ENCODE peak calls at places on chromosomes 6 and 20, in nine cellular contexts. L, A, X, B, W, D, C, T and J are unnamed samples.

GRCh38 chr20:47432251-47433210 is 69.2 kb upstream of the NCOA3 start:
- DNase-seq in X (no peak), A (no peak), L (no peak), W (no peak), C (peak), D (no peak), B (no peak), T (no peak), J (no peak)

GRCh38 chr20:13333793-13334192 is 112.7 kb downstream of the ISM1 start:
- DNase-seq in D (no peak), X (no peak), W (no peak), C (no peak), B (no peak), A (no peak), L (no peak), T (no peak), J (no peak)

GRCh38 chr20:21184810-21185209 is 58.9 kb downstream of the KIZ start:
- DNase-seq in W (no peak), X (no peak), D (no peak), A (no peak), T (no peak), B (no peak), L (no peak), C (no peak), J (no peak)

GRCh38 chr6:1497593-1498105 is 108.3 kb downstream of the FOXF2 start:
- DNase-seq in L (no peak), B (no peak), T (no peak), A (no peak), X (no peak), W (no peak), C (no peak), D (no peak), J (no peak)

GRCh38 chr20:4684837-4685413 is 36.8 kb upstream of the PRND start:
- DNase-seq in B (no peak), W (no peak), X (no peak), T (peak), L (no peak), D (no peak), C (peak), A (no peak), J (no peak)

GRCh38 chr20:38604873-38605303 is 3.3 kb downstream of the ARHGAP40 start:
- DNase-seq in X (no peak), W (peak), C (peak), A (no peak), B (no peak), T (no peak), D (no peak), L (no peak), J (no peak)

GRCh38 chr6:118295336-118295735 is 252.8 kb upstream of the PLN start:
- DNase-seq in X (no peak), L (no peak), W (no peak), B (no peak), A (no peak), T (no peak), D (no peak), C (no peak), J (no peak)

GRCh38 chr6:44342052-44342451 is 398 bp upstream of the SPATS1 start:
- DNase-seq in B (no peak), X (no peak), T (no peak), D (no peak), W (no peak), A (no peak), C (no peak), L (no peak), J (no peak)

GRCh38 chr6:149948616-149949015 is 6.8 kb downstream of the ULBP2 start:
- DNase-seq in C (no peak), W (no peak), A (no peak), X (no peak), T (no peak), B (no peak), D (no peak), L (no peak), J (no peak)

GRCh38 chr6:128527375-128527774 is 7.0 kb upstream of the PTPRK start:
- DNase-seq in T (no peak), C (no peak), X (no peak), B (no peak), L (no peak), W (no peak), D (no peak), A (no peak), J (no peak)

GRCh38 chr6:147903321-147903720 is 394.8 kb downstream of the SAMD5 start:
- DNase-seq in D (no peak), L (no peak), X (no peak), C (no peak), W (no peak), B (no peak), T (no peak), A (no peak), J (no peak)

GRCh38 chr6:157648561-157648960 is 174.5 kb upstream of the SNX9 start:
- DNase-seq in X (no peak), C (no peak), L (no peak), A (no peak), W (no peak), D (no peak), T (no peak), B (no peak), J (no peak)

GRCh38 chr6:160513836-160514235 is 150.2 kb downstream of the LPA start:
- DNase-seq in A (no peak), X (no peak), D (no peak), B (no peak), C (peak), L (no peak), T (no peak), W (peak), J (no peak)

GRCh38 chr6:42269974-42270510 is 52.4 kb upstream of the MRPS10 start:
- DNase-seq in C (no peak), W (no peak), L (no peak), X (no peak), T (no peak), D (no peak), A (no peak), B (no peak), J (no peak)

GRCh38 chr20:50815162-50815989 is 20.5 kb downstream of the BCAS4 start:
- DNase-seq in X (no peak), T (no peak), D (peak), A (no peak), L (no peak), B (no peak), W (no peak), C (peak), J (no peak)

GRCh38 chr20:36575066-36575743 is 1.8 kb downstream of the TGIF2 start:
- DNase-seq in T (no peak), X (peak), A (no peak), D (peak), B (peak), L (no peak), C (peak), W (no peak), J (no peak)

GRCh38 chr20:10761786-10762185 is 88.0 kb upstream of the JAG1 start:
- DNase-seq in A (no peak), L (no peak), X (no peak), B (no peak), D (peak), C (peak), W (no peak), T (no peak), J (no peak)